ENCODE peak calls at places on chromosomes 5 and 9, in six cellular contexts. One of them, this sample, is unnamed.

GRCh38 chr5:121967187-121967586 is 5.4 kb downstream of the SRFBP1 start:
- DNase-seq in fibroblast of pulmonary artery: peak
- DNase-seq in endodermal cell: no peak
- DNase-seq in nephron progenitor cell: no peak
- DNase-seq in mesothelial cell of epicardium: no peak
- DNase-seq in DND-41: no peak
- DNase-seq in this sample: no peak

GRCh38 chr5:173069661-173070060 is 13.5 kb downstream of the CREBRF start:
- DNase-seq in endodermal cell: no peak
- DNase-seq in mesothelial cell of epicardium: no peak
- DNase-seq in nephron progenitor cell: no peak
- DNase-seq in DND-41: no peak
- DNase-seq in fibroblast of pulmonary artery: no peak
- DNase-seq in this sample: no peak

GRCh38 chr5:143258559-143259253 is 144.8 kb downstream of the NR3C1 start:
- DNase-seq in fibroblast of pulmonary artery: peak
- DNase-seq in mesothelial cell of epicardium: no peak
- DNase-seq in endodermal cell: no peak
- DNase-seq in DND-41: no peak
- DNase-seq in nephron progenitor cell: no peak
- DNase-seq in this sample: no peak

GRCh38 chr5:36696059-36696673 is 89.8 kb downstream of the SLC1A3 start:
- DNase-seq in nephron progenitor cell: peak
- DNase-seq in fibroblast of pulmonary artery: peak
- DNase-seq in DND-41: peak
- DNase-seq in endodermal cell: peak
- DNase-seq in mesothelial cell of epicardium: peak
- DNase-seq in this sample: no peak

GRCh38 chr9:107489144-107489673 is 360 bp downstream of the KLF4 start:
- DNase-seq in fibroblast of pulmonary artery: no peak
- DNase-seq in nephron progenitor cell: no peak
- DNase-seq in mesothelial cell of epicardium: peak
- DNase-seq in endodermal cell: no peak
- DNase-seq in DND-41: no peak
- DNase-seq in this sample: no peak

GRCh38 chr9:17752021-17752420 is 173.2 kb downstream of the SH3GL2 start:
- DNase-seq in DND-41: no peak
- DNase-seq in mesothelial cell of epicardium: no peak
- DNase-seq in endodermal cell: no peak
- DNase-seq in fibroblast of pulmonary artery: no peak
- DNase-seq in nephron progenitor cell: no peak
- DNase-seq in this sample: no peak

GRCh38 chr9:132996526-132996925 is 18.0 kb downstream of the GFI1B start:
- DNase-seq in nephron progenitor cell: no peak
- DNase-seq in fibroblast of pulmonary artery: no peak
- DNase-seq in mesothelial cell of epicardium: no peak
- DNase-seq in DND-41: no peak
- DNase-seq in endodermal cell: peak
- DNase-seq in this sample: no peak

GRCh38 chr9:88060746-88061145 is 77.5 kb downstream of the SPATA31C2 start:
- DNase-seq in DND-41: no peak
- DNase-seq in mesothelial cell of epicardium: no peak
- DNase-seq in nephron progenitor cell: no peak
- DNase-seq in fibroblast of pulmonary artery: no peak
- DNase-seq in endodermal cell: no peak
- DNase-seq in this sample: no peak

GRCh38 chr9:119052339-119053030 is 316.8 kb downstream of the BRINP1 start:
- DNase-seq in DND-41: no peak
- DNase-seq in mesothelial cell of epicardium: no peak
- DNase-seq in nephron progenitor cell: no peak
- DNase-seq in endodermal cell: no peak
- DNase-seq in fibroblast of pulmonary artery: no peak
- DNase-seq in this sample: no peak

GRCh38 chr5:109452661-109453060 is 42.9 kb upstream of the PJA2 start:
- DNase-seq in mesothelial cell of epicardium: no peak
- DNase-seq in nephron progenitor cell: no peak
- DNase-seq in endodermal cell: no peak
- DNase-seq in DND-41: no peak
- DNase-seq in fibroblast of pulmonary artery: no peak
- DNase-seq in this sample: no peak

GRCh38 chr9:136554870-136555269 is 9.0 kb upstream of the NOTCH1 start:
- DNase-seq in fibroblast of pulmonary artery: no peak
- DNase-seq in nephron progenitor cell: no peak
- DNase-seq in DND-41: no peak
- DNase-seq in endodermal cell: no peak
- DNase-seq in mesothelial cell of epicardium: no peak
- DNase-seq in this sample: no peak

GRCh38 chr5:59645380-59645779 is 248.1 kb downstream of the PDE4D start:
- DNase-seq in DND-41: no peak
- DNase-seq in fibroblast of pulmonary artery: no peak
- DNase-seq in mesothelial cell of epicardium: no peak
- DNase-seq in endodermal cell: no peak
- DNase-seq in nephron progenitor cell: no peak
- DNase-seq in this sample: no peak

GRCh38 chr5:59652449-59652848 is 241.1 kb downstream of the PDE4D start:
- DNase-seq in fibroblast of pulmonary artery: no peak
- DNase-seq in DND-41: no peak
- DNase-seq in endodermal cell: no peak
- DNase-seq in mesothelial cell of epicardium: no peak
- DNase-seq in nephron progenitor cell: no peak
- DNase-seq in this sample: no peak

GRCh38 chr5:59648949-59649921 is 244.3 kb downstream of the PDE4D start:
- DNase-seq in DND-41: no peak
- DNase-seq in fibroblast of pulmonary artery: peak
- DNase-seq in nephron progenitor cell: no peak
- DNase-seq in endodermal cell: peak
- DNase-seq in mesothelial cell of epicardium: no peak
- DNase-seq in this sample: no peak

GRCh38 chr5:59648038-59648831 is 245.3 kb downstream of the PDE4D start:
- DNase-seq in mesothelial cell of epicardium: no peak
- DNase-seq in nephron progenitor cell: no peak
- DNase-seq in DND-41: no peak
- DNase-seq in fibroblast of pulmonary artery: no peak
- DNase-seq in endodermal cell: no peak
- DNase-seq in this sample: no peak
- TF ChIP-seq CTCF in mesothelial cell of epicardium: no peak
- TF ChIP-seq CTCF in nephron progenitor cell: no peak
- TF ChIP-seq CTCF in DND-41: no peak
- TF ChIP-seq CTCF in fibroblast of pulmonary artery: no peak
- TF ChIP-seq CTCF in endodermal cell: no peak
- TF ChIP-seq CTCF in this sample: no peak

GRCh38 chr5:112604741-112605390 is 132.8 kb upstream of the APC start:
- DNase-seq in endodermal cell: peak
- DNase-seq in DND-41: peak
- DNase-seq in nephron progenitor cell: no peak
- DNase-seq in fibroblast of pulmonary artery: peak
- DNase-seq in mesothelial cell of epicardium: no peak
- DNase-seq in this sample: no peak
- TF ChIP-seq CTCF in endodermal cell: peak
- TF ChIP-seq CTCF in DND-41: peak
- TF ChIP-seq CTCF in nephron progenitor cell: no peak
- TF ChIP-seq CTCF in fibroblast of pulmonary artery: peak
- TF ChIP-seq CTCF in mesothelial cell of epicardium: no peak
- TF ChIP-seq CTCF in this sample: no peak

GRCh38 chr5:76403963-76404693 is 1.0 kb downstream of the IQGAP2 start:
- DNase-seq in DND-41: no peak
- DNase-seq in endodermal cell: peak
- DNase-seq in nephron progenitor cell: peak
- DNase-seq in mesothelial cell of epicardium: no peak
- DNase-seq in fibroblast of pulmonary artery: peak
- DNase-seq in this sample: no peak

GRCh38 chr5:76402251-76402879 is 720 bp upstream of the IQGAP2 start:
- DNase-seq in endodermal cell: peak
- DNase-seq in mesothelial cell of epicardium: peak
- DNase-seq in fibroblast of pulmonary artery: peak
- DNase-seq in DND-41: peak
- DNase-seq in nephron progenitor cell: peak
- DNase-seq in this sample: no peak

GRCh38 chr5:76403713-76403962 is 553 bp downstream of the IQGAP2 start:
- DNase-seq in mesothelial cell of epicardium: peak
- DNase-seq in endodermal cell: no peak
- DNase-seq in DND-41: peak
- DNase-seq in fibroblast of pulmonary artery: no peak
- DNase-seq in nephron progenitor cell: no peak
- DNase-seq in this sample: no peak

GRCh38 chr5:76401801-76402250 is 1.3 kb upstream of the IQGAP2 start:
- DNase-seq in endodermal cell: no peak
- DNase-seq in nephron progenitor cell: no peak
- DNase-seq in DND-41: no peak
- DNase-seq in mesothelial cell of epicardium: no peak
- DNase-seq in fibroblast of pulmonary artery: no peak
- DNase-seq in this sample: no peak

DNA sequence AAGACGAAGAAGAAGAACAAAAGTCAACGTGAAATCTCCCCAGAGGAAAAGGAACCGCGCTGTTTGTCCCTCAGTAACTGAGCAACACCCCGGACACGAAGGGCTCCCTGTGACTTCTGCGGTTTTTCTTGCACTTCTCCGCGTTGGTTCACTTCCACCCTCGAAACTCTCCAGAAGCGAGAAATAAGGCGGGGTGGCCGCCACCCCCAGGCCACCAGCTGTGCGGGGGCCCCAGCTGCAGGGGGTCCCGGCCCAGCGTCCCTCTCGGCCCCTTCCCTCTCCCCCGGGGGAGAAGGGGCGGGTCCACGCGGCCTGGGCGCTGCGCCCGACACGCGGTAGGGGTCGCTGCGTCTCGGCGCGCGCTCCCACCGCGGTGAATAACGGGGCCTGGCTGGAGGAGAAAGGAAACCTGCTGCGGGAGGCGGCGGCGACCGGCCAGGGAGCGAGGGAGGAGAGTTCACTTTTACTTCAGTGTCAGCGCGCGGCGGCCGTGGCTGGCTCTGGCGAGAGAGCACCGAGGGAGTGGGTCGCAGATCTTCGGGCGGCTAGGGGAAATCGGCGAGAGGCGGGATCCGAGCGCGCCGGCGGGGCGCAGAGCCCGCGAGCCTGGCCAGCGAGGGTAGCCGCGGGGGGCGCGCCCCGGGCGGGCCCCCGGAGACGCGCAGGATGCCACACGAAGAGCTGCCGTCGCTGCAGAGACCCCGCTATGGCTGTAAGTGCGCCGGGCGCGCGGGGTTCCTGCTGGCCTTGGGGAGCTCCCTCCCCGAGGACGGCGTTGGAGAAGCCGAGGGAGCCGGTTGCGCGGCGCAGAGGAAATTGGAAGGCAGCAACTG is at the start of gene IQGAP2:
- DNase-seq in endodermal cell: peak
- DNase-seq in fibroblast of pulmonary artery: peak
- DNase-seq in mesothelial cell of epicardium: peak
- DNase-seq in DND-41: peak
- DNase-seq in nephron progenitor cell: peak
- DNase-seq in this sample: no peak
- TF ChIP-seq CTCF in endodermal cell: peak
- TF ChIP-seq CTCF in fibroblast of pulmonary artery: peak
- TF ChIP-seq CTCF in mesothelial cell of epicardium: peak
- TF ChIP-seq CTCF in DND-41: peak
- TF ChIP-seq CTCF in nephron progenitor cell: peak
- TF ChIP-seq CTCF in this sample: peak

GRCh38 chr9:130039504-130040147 is 3.4 kb downstream of the FNBP1 start:
- DNase-seq in DND-41: no peak
- DNase-seq in mesothelial cell of epicardium: no peak
- DNase-seq in endodermal cell: no peak
- DNase-seq in fibroblast of pulmonary artery: no peak
- DNase-seq in nephron progenitor cell: no peak
- DNase-seq in this sample: no peak
- TF ChIP-seq CTCF in DND-41: peak
- TF ChIP-seq CTCF in mesothelial cell of epicardium: no peak
- TF ChIP-seq CTCF in endodermal cell: peak
- TF ChIP-seq CTCF in fibroblast of pulmonary artery: no peak
- TF ChIP-seq CTCF in nephron progenitor cell: no peak
- TF ChIP-seq CTCF in this sample: no peak